ENCODE peak calls at places on chromosomes 13 and 19, in five cellular contexts. P is CD8-positive, alpha-beta memory T cell; U is heart right ventricle; S is ascending aorta; E is NCI-H446 treated with DMSO at 0.1 percent for 48 hours. O is an unnamed sample.

GRCh38 chr13:46544208-46544607 is 8.8 kb upstream of the LRCH1 start:
- DNase-seq in E (no peak), U (no peak), S (no peak), P (no peak), O (no peak)

GRCh38 chr19:17052439-17052838 is 22.8 kb downstream of the HAUS8 start:
- DNase-seq in P (no peak), E (no peak), S (no peak), U (no peak), O (no peak)

GRCh38 chr13:23992722-23993438 is 95.6 kb upstream of the C1QTNF9B start:
- DNase-seq in P (no peak), S (no peak), E (no peak), U (no peak), O (no peak)

GRCh38 chr19:39296055-39296645 is at the start of gene IFNL1:
- DNase-seq in E (no peak), U (no peak), S (peak; percentile 52), P (no peak), O (no peak)

GRCh38 chr13:110137677-110138008 is 169.3 kb downstream of the COL4A1 start:
- DNase-seq in U (peak; percentile 51), P (no peak), S (no peak), E (no peak), O (peak; percentile 28)

GRCh38 chr13:98888890-98889279 is 89.0 kb downstream of the DOCK9 start:
- DNase-seq in P (no peak), U (no peak), E (no peak), S (no peak), O (no peak)

GRCh38 chr13:37656247-37656940 is 57.8 kb upstream of the POSTN start:
- DNase-seq in U (no peak), P (no peak), E (no peak), S (peak; percentile 65), O (no peak)

GRCh38 chr19:4740092-4740491 is 16.4 kb upstream of the DPP9 start:
- DNase-seq in U (no peak), S (no peak), E (no peak), P (no peak), O (no peak)

GRCh38 chr13:31768351-31768750 is 29.0 kb downstream of the RXFP2 start:
- DNase-seq in S (no peak), U (no peak), E (no peak), P (no peak), O (no peak)

GRCh38 chr13:93861818-93862217 is 617.7 kb downstream of the DCT start:
- DNase-seq in P (no peak), U (no peak), E (no peak), S (no peak), O (no peak)

GRCh38 chr19:38706792-38707511 is 37.3 kb downstream of the CAPN12 start:
- DNase-seq in P (no peak), E (no peak), U (no peak), S (no peak), O (no peak)

GRCh38 chr13:58018020-58018419 is 386.5 kb downstream of the PCDH17 start:
- DNase-seq in E (no peak), U (no peak), P (no peak), S (no peak), O (no peak)

GRCh38 chr13:58080806-58081205 is 449.3 kb downstream of the PCDH17 start:
- DNase-seq in E (no peak), S (no peak), U (no peak), P (no peak), O (no peak)

GRCh38 chr13:79680485-79680884 is 199.5 kb downstream of the NDFIP2 start:
- DNase-seq in P (no peak), E (no peak), S (no peak), U (no peak), O (no peak)